ENCODE peak calls at places on chromosomes 11 and 22, in five cellular contexts. One of them, this sample, is unnamed. For H3K4me1, the result is how much of the 10 kb centered on the place peaks cover.

GRCh38 chr22:32545801-32546200 is 71.2 kb downstream of the FBXO7 start:
- DNase-seq in thyroid gland: no peak
- DNase-seq in IMR-90: peak
- DNase-seq in heart left ventricle: no peak
- DNase-seq in transverse colon: no peak
- DNase-seq in this sample: peak

GRCh38 chr22:40512426-40513136 is 123.9 kb downstream of the MRTFA start:
- DNase-seq in thyroid gland: no peak
- DNase-seq in IMR-90: peak
- DNase-seq in heart left ventricle: peak
- DNase-seq in transverse colon: no peak
- DNase-seq in this sample: no peak

GRCh38 chr11:45133871-45134270 is 12.6 kb upstream of the PRDM11 start:
- DNase-seq in thyroid gland: no peak
- DNase-seq in IMR-90: no peak
- DNase-seq in heart left ventricle: no peak
- DNase-seq in transverse colon: no peak
- DNase-seq in this sample: no peak

GRCh38 chr11:77087723-77088225 is 14.9 kb upstream of the OMP start:
- DNase-seq in thyroid gland: no peak
- DNase-seq in IMR-90: no peak
- DNase-seq in heart left ventricle: no peak
- DNase-seq in transverse colon: peak
- DNase-seq in this sample: no peak

GRCh38 chr11:72683782-72684200 is 9.6 kb upstream of the PDE2A start:
- DNase-seq in thyroid gland: peak
- DNase-seq in IMR-90: peak
- DNase-seq in heart left ventricle: peak
- DNase-seq in transverse colon: peak
- DNase-seq in this sample: peak

GRCh38 chr11:17760102-17761029 is 25.8 kb downstream of the KCNC1 start:
- DNase-seq in thyroid gland: peak
- DNase-seq in IMR-90: peak
- DNase-seq in heart left ventricle: no peak
- DNase-seq in transverse colon: peak
- DNase-seq in this sample: peak

GRCh38 chr22:48086246-48086645 is 1323.8 kb downstream of the TBC1D22A start:
- DNase-seq in thyroid gland: no peak
- DNase-seq in IMR-90: no peak
- DNase-seq in heart left ventricle: no peak
- DNase-seq in transverse colon: no peak
- DNase-seq in this sample: no peak

GRCh38 chr11:69437001-69437875 is 44.2 kb upstream of the LINC01488 start:
- DNase-seq in thyroid gland: peak
- DNase-seq in IMR-90: no peak
- DNase-seq in heart left ventricle: no peak
- DNase-seq in transverse colon: no peak
- DNase-seq in this sample: no peak

GRCh38 chr22:34878996-34879395 is 187.0 kb upstream of the ISX start:
- DNase-seq in thyroid gland: no peak
- DNase-seq in IMR-90: no peak
- DNase-seq in heart left ventricle: no peak
- DNase-seq in transverse colon: no peak
- DNase-seq in this sample: no peak

GRCh38 chr11:69035959-69036340 is 12.8 kb upstream of the TPCN2 start:
- DNase-seq in thyroid gland: no peak
- DNase-seq in IMR-90: peak
- DNase-seq in heart left ventricle: no peak
- DNase-seq in transverse colon: no peak
- DNase-seq in this sample: no peak

DNA sequence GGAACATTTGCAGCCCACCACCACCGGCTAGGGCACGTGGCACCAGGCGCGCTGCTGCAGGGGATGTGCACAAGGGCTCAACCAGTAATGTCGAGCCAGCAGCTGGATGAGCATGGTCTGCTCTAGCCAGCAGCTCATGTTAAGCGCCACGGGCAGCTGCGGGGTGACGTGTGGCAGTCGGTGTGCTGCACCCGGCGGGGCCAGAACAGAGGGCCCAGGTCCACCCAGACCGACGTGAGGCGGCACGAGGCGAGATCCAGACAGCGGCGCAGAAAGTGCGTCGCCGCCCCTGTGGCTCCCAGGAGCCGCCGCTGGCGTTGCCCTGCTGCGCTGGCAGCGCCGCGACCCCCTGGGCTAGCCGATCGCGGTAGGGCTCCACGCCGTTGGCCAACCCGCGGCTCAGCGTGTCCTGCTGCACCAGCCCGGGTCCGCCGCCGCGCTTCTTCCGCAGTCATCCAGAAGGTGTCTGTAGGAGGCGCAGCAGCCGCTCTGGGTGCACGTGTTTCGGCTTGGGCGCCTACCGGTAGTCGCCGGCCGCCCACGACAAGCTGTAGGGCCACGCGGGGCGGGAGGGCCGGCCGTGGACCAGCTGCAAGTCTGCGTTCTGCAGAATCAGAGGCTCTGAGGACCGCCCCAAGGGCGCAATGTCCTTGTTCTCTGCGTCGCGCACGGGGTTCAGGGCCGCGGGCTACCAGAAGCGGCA is 4.6 kb upstream of the GALR3 start:
- DNase-seq in thyroid gland: peak
- DNase-seq in IMR-90: peak
- DNase-seq in heart left ventricle: peak
- DNase-seq in transverse colon: peak
- DNase-seq in this sample: peak
- TF ChIP-seq POLR2A in thyroid gland: no peak
- TF ChIP-seq POLR2A in IMR-90: no peak
- TF ChIP-seq POLR2A in heart left ventricle: no peak
- TF ChIP-seq POLR2A in transverse colon: no peak
- TF ChIP-seq POLR2A in this sample: no peak

GRCh38 chr22:46763051-46763705 is 728 bp downstream of the TBC1D22A start:
- DNase-seq in thyroid gland: no peak
- DNase-seq in IMR-90: peak
- DNase-seq in heart left ventricle: no peak
- DNase-seq in transverse colon: peak
- DNase-seq in this sample: no peak
- H3K4me1 ChIP-seq in thyroid gland: under half
- H3K4me1 ChIP-seq in IMR-90: under half
- H3K4me1 ChIP-seq in heart left ventricle: under half
- H3K4me1 ChIP-seq in transverse colon: under half
- H3K4me1 ChIP-seq in this sample: under half

DNA sequence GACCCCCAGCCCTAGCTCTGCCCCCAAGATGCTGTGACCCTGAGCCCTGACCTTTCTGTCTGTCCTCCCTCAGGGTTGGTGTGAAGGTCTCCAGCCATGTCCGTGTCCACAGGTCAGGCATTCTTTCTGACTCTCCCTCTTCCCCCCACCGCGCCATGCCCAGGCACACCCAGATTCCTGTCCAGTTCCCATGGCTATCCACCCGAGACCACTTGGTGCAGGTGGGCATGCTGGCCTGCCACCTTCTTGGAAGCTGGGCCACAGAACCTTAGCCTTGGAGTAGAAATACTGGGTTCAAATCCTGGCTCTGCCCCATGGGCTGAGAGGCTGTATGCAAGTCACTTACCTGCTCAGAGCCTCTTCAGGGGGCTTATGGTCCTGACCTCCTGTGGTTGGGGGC is 2.3 kb upstream of the PLCB3 start:
- DNase-seq in thyroid gland: no peak
- DNase-seq in IMR-90: no peak
- DNase-seq in heart left ventricle: no peak
- DNase-seq in transverse colon: no peak
- DNase-seq in this sample: no peak
- H3K4me3 ChIP-seq in thyroid gland: no peak
- H3K4me3 ChIP-seq in IMR-90: no peak
- H3K4me3 ChIP-seq in heart left ventricle: no peak
- H3K4me3 ChIP-seq in transverse colon: no peak
- H3K4me3 ChIP-seq in this sample: no peak

DNA sequence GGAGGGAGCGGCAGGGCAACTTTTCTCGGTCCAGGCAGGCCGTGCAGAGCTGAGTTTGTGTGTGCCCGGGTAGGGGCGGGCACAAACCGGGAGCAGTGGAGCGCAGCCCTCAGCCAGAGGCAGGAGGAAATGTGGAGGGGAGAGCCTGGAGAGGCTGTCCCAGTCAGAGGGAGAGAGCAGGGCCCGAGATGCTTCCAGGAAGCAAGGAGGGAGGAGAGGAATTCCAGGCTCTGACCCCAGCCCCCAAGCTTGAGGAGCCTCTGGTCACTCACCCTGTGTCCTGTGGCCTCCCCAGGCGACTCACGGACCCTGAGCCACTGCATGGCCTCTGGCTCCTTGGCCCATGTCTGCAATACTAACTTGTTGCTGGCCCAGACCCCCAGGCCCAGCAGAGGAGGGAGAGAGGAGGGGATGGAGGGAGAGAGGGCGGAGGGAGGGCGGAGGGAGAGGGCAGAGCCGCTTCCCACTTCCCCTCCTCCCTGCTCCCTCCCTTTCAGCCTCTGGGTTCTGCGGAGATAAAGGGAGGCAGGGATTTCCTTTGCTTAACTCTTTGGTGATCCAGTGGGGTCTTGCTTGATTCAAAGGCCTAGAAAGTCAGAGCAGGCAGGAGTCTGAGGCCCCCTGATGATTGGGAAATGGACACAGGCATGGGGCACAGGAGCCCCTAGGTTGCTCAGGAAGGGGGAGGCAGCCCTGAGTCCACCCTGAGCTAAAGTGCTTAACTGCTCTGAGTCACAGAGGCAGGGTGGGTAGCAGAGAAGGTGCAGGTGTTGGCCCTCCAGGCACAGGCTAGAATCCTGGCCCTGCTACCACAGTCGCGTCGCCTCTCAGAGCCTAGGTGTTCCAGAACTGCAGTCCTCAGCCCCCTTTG is at the start of gene C1QTNF6:
- DNase-seq in thyroid gland: peak
- DNase-seq in IMR-90: peak
- DNase-seq in heart left ventricle: no peak
- DNase-seq in transverse colon: no peak
- DNase-seq in this sample: no peak
- TF ChIP-seq POLR2A in thyroid gland: no peak
- TF ChIP-seq POLR2A in IMR-90: no peak
- TF ChIP-seq POLR2A in heart left ventricle: no peak
- TF ChIP-seq POLR2A in transverse colon: peak
- TF ChIP-seq POLR2A in this sample: no peak

GRCh38 chr11:47208628-47209027 is 6.1 kb upstream of the DDB2 start:
- DNase-seq in thyroid gland: no peak
- DNase-seq in IMR-90: no peak
- DNase-seq in heart left ventricle: no peak
- DNase-seq in transverse colon: no peak
- DNase-seq in this sample: no peak

GRCh38 chr11:47201015-47201414 is 13.8 kb upstream of the DDB2 start:
- DNase-seq in thyroid gland: no peak
- DNase-seq in IMR-90: no peak
- DNase-seq in heart left ventricle: no peak
- DNase-seq in transverse colon: no peak
- DNase-seq in this sample: no peak

GRCh38 chr11:47202569-47202968 is 12.2 kb upstream of the DDB2 start:
- DNase-seq in thyroid gland: no peak
- DNase-seq in IMR-90: no peak
- DNase-seq in heart left ventricle: no peak
- DNase-seq in transverse colon: no peak
- DNase-seq in this sample: no peak

GRCh38 chr11:47207459-47207858 is 7.3 kb upstream of the DDB2 start:
- DNase-seq in thyroid gland: no peak
- DNase-seq in IMR-90: no peak
- DNase-seq in heart left ventricle: no peak
- DNase-seq in transverse colon: no peak
- DNase-seq in this sample: no peak

DNA sequence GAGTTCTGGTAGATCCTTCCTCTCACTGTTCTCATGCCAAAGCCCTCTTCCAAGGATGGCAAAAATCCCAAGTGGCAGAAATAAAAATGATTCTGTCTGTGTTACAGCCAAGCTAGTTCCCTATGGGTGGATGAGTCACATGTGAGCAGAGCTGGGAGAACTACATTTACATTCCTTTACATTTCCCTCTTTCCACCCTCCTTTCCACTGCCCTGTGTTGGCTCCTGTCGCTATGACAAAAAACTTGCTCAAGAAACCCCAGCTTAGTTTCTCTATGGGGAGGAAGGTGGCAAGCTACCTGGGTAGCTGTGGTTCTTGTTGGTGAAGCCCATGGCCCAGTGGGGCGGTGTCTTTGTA is 10.2 kb upstream of the DDB2 start:
- DNase-seq in thyroid gland: no peak
- DNase-seq in IMR-90: peak
- DNase-seq in heart left ventricle: no peak
- DNase-seq in transverse colon: no peak
- DNase-seq in this sample: no peak
- H3K4me1 ChIP-seq in thyroid gland: under half
- H3K4me1 ChIP-seq in IMR-90: under half
- H3K4me1 ChIP-seq in heart left ventricle: under half
- H3K4me1 ChIP-seq in transverse colon: under half
- H3K4me1 ChIP-seq in this sample: under half

DNA sequence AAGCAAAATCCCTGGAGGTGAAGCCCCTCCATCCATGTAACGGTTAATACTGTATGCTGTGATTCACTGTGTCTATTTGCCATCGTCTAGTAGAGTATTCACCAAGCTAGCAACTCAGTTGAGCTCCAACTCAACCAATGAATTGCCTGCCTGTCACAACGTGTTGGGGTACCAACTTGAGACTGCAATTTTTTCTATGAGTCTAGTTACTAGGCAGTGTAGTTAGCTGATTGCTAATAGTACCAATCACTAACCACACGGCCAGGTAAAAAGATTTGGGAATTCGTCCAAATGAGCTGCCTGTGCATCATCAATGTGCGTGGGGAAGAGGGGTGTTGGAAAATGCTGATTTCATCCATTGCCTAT is 1.0 kb upstream of the BTG4 start:
- DNase-seq in thyroid gland: no peak
- DNase-seq in IMR-90: no peak
- DNase-seq in heart left ventricle: no peak
- DNase-seq in transverse colon: no peak
- DNase-seq in this sample: no peak
- H3K4me3 ChIP-seq in thyroid gland: peak
- H3K4me3 ChIP-seq in IMR-90: no peak
- H3K4me3 ChIP-seq in heart left ventricle: no peak
- H3K4me3 ChIP-seq in transverse colon: no peak
- H3K4me3 ChIP-seq in this sample: no peak

GRCh38 chr11:1573077-1573846 is 1.2 kb upstream of the DUSP8 start:
- DNase-seq in thyroid gland: peak
- DNase-seq in IMR-90: no peak
- DNase-seq in heart left ventricle: peak
- DNase-seq in transverse colon: peak
- DNase-seq in this sample: peak
- TF ChIP-seq POLR2A in thyroid gland: no peak
- TF ChIP-seq POLR2A in IMR-90: no peak
- TF ChIP-seq POLR2A in heart left ventricle: no peak
- TF ChIP-seq POLR2A in transverse colon: no peak
- TF ChIP-seq POLR2A in this sample: no peak

DNA sequence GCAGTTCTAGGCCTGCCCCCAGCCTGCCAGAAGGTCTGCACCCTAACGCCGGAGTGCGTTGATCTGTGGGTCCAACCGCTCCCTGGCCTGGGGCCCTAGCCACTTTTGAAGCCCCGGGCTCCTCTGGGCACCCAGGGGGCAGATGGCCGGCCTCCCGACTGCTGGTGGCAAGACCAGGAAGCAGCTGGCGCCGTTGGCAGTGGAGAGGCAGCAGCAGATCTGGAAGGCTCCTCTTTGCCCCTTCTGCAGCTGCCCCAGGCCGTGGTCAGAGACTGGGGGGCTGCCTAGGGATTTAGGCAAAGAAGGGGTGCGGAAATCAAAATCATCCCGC is 445 bp upstream of the VWCE start:
- DNase-seq in thyroid gland: peak
- DNase-seq in IMR-90: no peak
- DNase-seq in heart left ventricle: no peak
- DNase-seq in transverse colon: peak
- DNase-seq in this sample: no peak
- H3K4me1 ChIP-seq in thyroid gland: under half
- H3K4me1 ChIP-seq in IMR-90: under half
- H3K4me1 ChIP-seq in heart left ventricle: under half
- H3K4me1 ChIP-seq in transverse colon: under half
- H3K4me1 ChIP-seq in this sample: under half

GRCh38 chr22:45547016-45547345 is 44.3 kb downstream of the FBLN1 start:
- DNase-seq in thyroid gland: no peak
- DNase-seq in IMR-90: no peak
- DNase-seq in heart left ventricle: no peak
- DNase-seq in transverse colon: no peak
- DNase-seq in this sample: no peak
- H3K4me3 ChIP-seq in thyroid gland: no peak
- H3K4me3 ChIP-seq in IMR-90: no peak
- H3K4me3 ChIP-seq in heart left ventricle: no peak
- H3K4me3 ChIP-seq in transverse colon: no peak
- H3K4me3 ChIP-seq in this sample: no peak

This sample was measured in adrenal gland.